ENCODE peak calls at places on chromosomes 7 and 10, in nine cellular contexts. G, Q, S, L, C, A, E, K and N are unnamed samples.

GRCh38 chr7:72037494-72037893 is 374.6 kb downstream of the CALN1 start:
- DNase-seq in G (no peak), Q (no peak), S (no peak), L (no peak), C (no peak), A (no peak), E (no peak), K (no peak), N (no peak)

GRCh38 chr7:45663167-45663921 is 89.2 kb downstream of the ADCY1 start:
- DNase-seq in G (no peak), Q (no peak), S (no peak), L (no peak), C (peak; percentile 30), A (no peak), E (no peak), K (peak; percentile 58), N (no peak)

GRCh38 chr10:133207041-133207600 is 22.9 kb upstream of the UTF1 start:
- DNase-seq in G (no peak), Q (no peak), S (no peak), L (peak; percentile 70), C (no peak), A (no peak), E (no peak), K (no peak), N (no peak)

GRCh38 chr7:55147101-55147500 is 128.3 kb downstream of the EGFR start:
- DNase-seq in G (no peak), Q (no peak), S (no peak), L (no peak), C (no peak), A (no peak), E (no peak), K (no peak), N (no peak)

GRCh38 chr7:157490465-157490912 is 153.7 kb downstream of the DNAJB6 start:
- DNase-seq in G (peak; percentile 8), Q (peak; percentile 53), S (peak; percentile 91), L (no peak), C (peak; percentile 29), A (no peak), E (no peak), K (peak; percentile 15), N (peak; percentile 43)

GRCh38 chr10:51300617-51301350 is 226.5 kb downstream of the PRKG1 start:
- DNase-seq in G (no peak), Q (no peak), S (no peak), L (no peak), C (no peak), A (no peak), E (no peak), K (no peak), N (no peak)

GRCh38 chr7:131249003-131249402 is 78.7 kb upstream of the MKLN1 start:
- DNase-seq in G (peak; percentile 50), Q (peak; percentile 70), S (peak; percentile 97), L (peak; percentile 75), C (peak; percentile 80), A (no peak), E (no peak), K (peak; percentile 64), N (peak; percentile 95)

GRCh38 chr10:33136271-33136670 is 178.2 kb upstream of the ITGB1 start:
- DNase-seq in G (no peak), Q (no peak), S (peak; percentile 96), L (no peak), C (peak; percentile 58), A (no peak), E (no peak), K (no peak), N (peak; percentile 41)

GRCh38 chr10:128362514-128362913 is 236.3 kb upstream of the MKI67 start:
- DNase-seq in G (no peak), Q (no peak), S (no peak), L (no peak), C (no peak), A (no peak), E (no peak), K (no peak), N (no peak)

GRCh38 chr7:83413831-83414230 is 235.1 kb downstream of the SEMA3E start:
- DNase-seq in G (no peak), Q (no peak), S (peak; percentile 8), L (no peak), C (no peak), A (no peak), E (no peak), K (no peak), N (no peak)

GRCh38 chr10:118045842-118046490 is 775 bp downstream of the RAB11FIP2 start:
- DNase-seq in G (peak; percentile 35), Q (no peak), S (peak; percentile 35), L (peak; percentile 85), C (peak; percentile 51), A (no peak), E (peak; percentile 5), K (no peak), N (peak; percentile 49)

GRCh38 chr7:137591444-137591843 is 247.9 kb upstream of the PTN start:
- DNase-seq in G (no peak), Q (no peak), S (peak; percentile 75), L (no peak), C (peak; percentile 9), A (no peak), E (no peak), K (no peak), N (peak; percentile 79)

GRCh38 chr7:99562832-99563231 is 4.4 kb downstream of the ZNF655 start:
- DNase-seq in G (no peak), Q (no peak), S (peak; percentile 99), L (no peak), C (peak; percentile 98), A (no peak), E (no peak), K (peak; percentile 80), N (peak; percentile 98)

GRCh38 chr10:78433063-78433717 is 399.5 kb downstream of the RPS24 start:
- DNase-seq in G (no peak), Q (no peak), S (no peak), L (no peak), C (no peak), A (no peak), E (no peak), K (no peak), N (no peak)

GRCh38 chr10:78434886-78435285 is 401.2 kb downstream of the RPS24 start:
- DNase-seq in G (no peak), Q (no peak), S (no peak), L (no peak), C (no peak), A (no peak), E (no peak), K (no peak), N (no peak)

GRCh38 chr10:78429994-78430393 is 396.3 kb downstream of the RPS24 start:
- DNase-seq in G (no peak), Q (no peak), S (no peak), L (no peak), C (no peak), A (no peak), E (no peak), K (no peak), N (no peak)

GRCh38 chr10:78433722-78434535 is 400.3 kb downstream of the RPS24 start:
- DNase-seq in G (no peak), Q (no peak), S (no peak), L (no peak), C (no peak), A (no peak), E (no peak), K (no peak), N (no peak)

DNA sequence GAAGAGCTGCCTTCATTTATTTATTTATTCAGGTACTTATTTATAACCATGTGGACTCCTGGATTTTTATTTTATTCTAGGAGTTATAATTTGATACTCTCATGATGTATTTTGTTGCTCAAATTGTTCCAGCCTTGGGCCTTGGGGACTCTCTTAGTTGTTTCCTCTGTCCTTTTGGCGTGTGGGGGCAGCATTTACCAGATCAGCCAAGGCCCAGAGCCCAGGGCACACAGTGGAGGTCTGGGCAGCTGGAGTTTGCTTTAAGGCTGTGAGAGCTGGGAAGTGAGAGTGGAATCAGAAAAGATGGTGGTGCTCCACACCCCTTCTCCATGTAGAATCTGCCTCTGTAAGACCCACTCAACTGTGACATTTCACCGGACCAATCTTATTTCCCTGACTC is 398.9 kb downstream of the RPS24 start:
- DNase-seq in G (no peak), Q (no peak), S (no peak), L (no peak), C (no peak), A (no peak), E (no peak), K (no peak), N (no peak)
- TF ChIP-seq CTCF in G (no peak), Q (no peak), S (no peak), L (no peak), C (no peak), A (no peak), E (no peak), K (no peak), N (peak; percentile 26)

DNA sequence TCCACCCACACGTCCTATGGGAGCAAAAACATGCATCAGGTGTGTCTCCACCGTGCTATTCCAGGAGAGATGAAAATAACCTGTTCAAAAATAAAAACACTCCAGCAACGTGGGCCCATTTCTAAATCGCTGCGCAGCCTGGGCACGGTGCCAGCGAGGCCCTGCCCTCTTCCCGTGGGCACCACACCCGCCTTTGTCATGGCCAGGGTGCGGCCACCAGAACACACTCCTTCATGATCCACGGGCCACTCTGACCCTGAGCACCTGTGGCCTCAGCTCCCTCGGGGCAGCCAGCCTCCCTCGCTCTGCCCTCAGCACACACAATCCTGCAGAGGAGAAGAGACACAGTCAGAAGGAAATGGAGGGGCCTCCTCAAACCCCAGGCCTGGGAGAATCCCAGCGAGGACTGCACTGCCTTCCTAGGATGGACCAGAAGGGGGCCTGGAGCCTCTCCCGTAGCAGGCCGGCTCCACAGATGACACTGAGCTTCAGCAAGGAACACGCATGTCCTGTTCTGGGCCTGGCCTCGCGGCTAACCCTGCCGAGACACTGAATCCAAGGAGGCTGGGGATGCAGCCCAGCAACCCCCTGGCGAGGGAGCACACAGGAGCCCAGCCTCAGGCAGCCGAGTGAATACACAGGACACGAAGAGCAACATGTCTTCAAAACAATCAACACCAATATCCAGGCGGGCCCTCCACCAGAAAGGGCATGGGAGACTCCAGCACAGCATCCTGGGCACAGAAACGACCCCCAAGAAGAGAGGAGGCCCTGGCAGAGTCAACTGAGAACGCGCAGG is 169.0 kb downstream of the MAD1L1 start:
- DNase-seq in G (no peak), Q (no peak), S (no peak), L (no peak), C (peak; percentile 36), A (no peak), E (no peak), K (peak; percentile 56), N (no peak)
- TF ChIP-seq CTCF in G (no peak), Q (no peak), S (no peak), L (no peak), C (no peak), A (no peak), E (no peak), K (no peak), N (peak; percentile 49)

GRCh38 chr10:52740913-52741675 is 31.5 kb downstream of the MBL2 start:
- DNase-seq in G (no peak), Q (no peak), S (no peak), L (no peak), C (peak; percentile 32), A (no peak), E (no peak), K (peak; percentile 39), N (peak; percentile 14)
- TF ChIP-seq CTCF in G (peak; percentile 73), Q (peak; percentile 92), S (peak; percentile 74), L (peak; percentile 78), C (peak; percentile 62), A (peak; percentile 40), E (peak; percentile 86), K (peak; percentile 99), N (peak; percentile 97)

DNA sequence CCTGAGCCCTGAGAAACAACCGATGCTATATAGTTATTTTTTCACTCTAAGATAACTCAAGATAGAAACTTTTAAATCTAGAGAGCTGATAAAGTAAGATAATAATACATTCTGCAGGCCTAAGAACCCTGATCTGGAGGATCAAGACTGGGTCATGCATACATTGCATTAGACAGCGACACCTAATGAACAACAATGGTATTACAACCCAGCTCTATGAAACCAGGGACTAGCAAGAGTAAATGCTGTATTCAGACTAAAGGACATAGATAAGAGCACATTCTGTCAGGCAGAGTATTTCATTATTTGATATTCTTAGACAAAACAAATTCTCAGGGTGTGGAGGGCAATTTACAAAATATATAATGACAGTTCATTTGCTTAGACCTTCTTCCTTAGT is 148.6 kb downstream of the GRK5 start:
- DNase-seq in G (no peak), Q (no peak), S (no peak), L (no peak), C (no peak), A (no peak), E (no peak), K (no peak), N (no peak)
- TF ChIP-seq CTCF in G (no peak), Q (peak; percentile 39), S (peak; percentile 31), L (no peak), C (no peak), A (no peak), E (peak; percentile 56), K (peak; percentile 61), N (peak; percentile 75)